ENCODE peak calls at places on chromosomes 16 and 17, in seven cellular contexts. One of them, this sample, is unnamed.

GRCh38 chr17:45914036-45914717 is 19.8 kb downstream of the MAPT start:
- DNase-seq in HL-60: no peak
- DNase-seq in left ventricle myocardium inferior: no peak
- DNase-seq in endothelial cell of umbilical vein: no peak
- DNase-seq in stomach: no peak
- DNase-seq in sigmoid colon: no peak
- DNase-seq in cardiac fibroblast: no peak
- DNase-seq in this sample: no peak

GRCh38 chr16:28528463-28528867 is 10.3 kb downstream of the NUPR1 start:
- DNase-seq in left ventricle myocardium inferior: no peak
- DNase-seq in stomach: peak
- DNase-seq in endothelial cell of umbilical vein: no peak
- DNase-seq in HL-60: no peak
- DNase-seq in sigmoid colon: no peak
- DNase-seq in cardiac fibroblast: no peak
- DNase-seq in this sample: peak

GRCh38 chr17:41367426-41368075 is 2.1 kb downstream of the KRT33B start:
- DNase-seq in HL-60: no peak
- DNase-seq in stomach: no peak
- DNase-seq in cardiac fibroblast: peak
- DNase-seq in sigmoid colon: no peak
- DNase-seq in left ventricle myocardium inferior: no peak
- DNase-seq in endothelial cell of umbilical vein: no peak
- DNase-seq in this sample: no peak

GRCh38 chr16:27365142-27366089 is 36.6 kb upstream of the IL21R start:
- DNase-seq in HL-60: no peak
- DNase-seq in left ventricle myocardium inferior: no peak
- DNase-seq in stomach: no peak
- DNase-seq in endothelial cell of umbilical vein: peak
- DNase-seq in sigmoid colon: no peak
- DNase-seq in cardiac fibroblast: peak
- DNase-seq in this sample: peak

GRCh38 chr16:35711435-35711834 is 2252.0 kb downstream of the TP53TG3F start:
- DNase-seq in sigmoid colon: no peak
- DNase-seq in HL-60: no peak
- DNase-seq in left ventricle myocardium inferior: no peak
- DNase-seq in cardiac fibroblast: no peak
- DNase-seq in stomach: no peak
- DNase-seq in endothelial cell of umbilical vein: no peak
- DNase-seq in this sample: no peak

GRCh38 chr16:80583466-80583865 is 42.7 kb downstream of the DYNLRB2 start:
- DNase-seq in cardiac fibroblast: peak
- DNase-seq in endothelial cell of umbilical vein: no peak
- DNase-seq in HL-60: no peak
- DNase-seq in left ventricle myocardium inferior: peak
- DNase-seq in stomach: no peak
- DNase-seq in sigmoid colon: no peak
- DNase-seq in this sample: no peak

GRCh38 chr17:63490321-63490720 is 13.5 kb downstream of the ACE start:
- DNase-seq in HL-60: no peak
- DNase-seq in endothelial cell of umbilical vein: no peak
- DNase-seq in left ventricle myocardium inferior: no peak
- DNase-seq in sigmoid colon: no peak
- DNase-seq in cardiac fibroblast: no peak
- DNase-seq in stomach: no peak
- DNase-seq in this sample: no peak

GRCh38 chr16:53893731-53894435 is 189.9 kb downstream of the FTO start:
- DNase-seq in stomach: no peak
- DNase-seq in sigmoid colon: no peak
- DNase-seq in left ventricle myocardium inferior: no peak
- DNase-seq in cardiac fibroblast: peak
- DNase-seq in HL-60: no peak
- DNase-seq in endothelial cell of umbilical vein: peak
- DNase-seq in this sample: no peak

GRCh38 chr17:50047488-50048126 is 8.3 kb upstream of the ITGA3 start:
- DNase-seq in sigmoid colon: no peak
- DNase-seq in HL-60: no peak
- DNase-seq in stomach: no peak
- DNase-seq in left ventricle myocardium inferior: no peak
- DNase-seq in cardiac fibroblast: peak
- DNase-seq in endothelial cell of umbilical vein: peak
- DNase-seq in this sample: no peak

GRCh38 chr17:80861892-80862291 is 129.7 kb upstream of the CHMP6 start:
- DNase-seq in left ventricle myocardium inferior: no peak
- DNase-seq in HL-60: no peak
- DNase-seq in stomach: no peak
- DNase-seq in sigmoid colon: peak
- DNase-seq in cardiac fibroblast: peak
- DNase-seq in endothelial cell of umbilical vein: no peak
- DNase-seq in this sample: no peak

GRCh38 chr16:28845173-28846079 is 722 bp downstream of the TUFM start:
- DNase-seq in stomach: peak
- DNase-seq in cardiac fibroblast: peak
- DNase-seq in endothelial cell of umbilical vein: peak
- DNase-seq in HL-60: no peak
- DNase-seq in sigmoid colon: no peak
- DNase-seq in left ventricle myocardium inferior: no peak
- DNase-seq in this sample: peak

GRCh38 chr17:48023408-48024148 is 14.0 kb downstream of the COPZ2 start:
- DNase-seq in stomach: peak
- DNase-seq in left ventricle myocardium inferior: peak
- DNase-seq in endothelial cell of umbilical vein: peak
- DNase-seq in cardiac fibroblast: peak
- DNase-seq in HL-60: no peak
- DNase-seq in sigmoid colon: peak
- DNase-seq in this sample: peak

GRCh38 chr17:48025040-48025903 is 12.3 kb downstream of the COPZ2 start:
- DNase-seq in HL-60: peak
- DNase-seq in endothelial cell of umbilical vein: peak
- DNase-seq in left ventricle myocardium inferior: peak
- DNase-seq in sigmoid colon: peak
- DNase-seq in cardiac fibroblast: peak
- DNase-seq in stomach: peak
- DNase-seq in this sample: peak

GRCh38 chr17:48024149-48025039 is 13.2 kb downstream of the COPZ2 start:
- DNase-seq in stomach: peak
- DNase-seq in left ventricle myocardium inferior: peak
- DNase-seq in endothelial cell of umbilical vein: no peak
- DNase-seq in HL-60: no peak
- DNase-seq in cardiac fibroblast: peak
- DNase-seq in sigmoid colon: peak
- DNase-seq in this sample: peak

GRCh38 chr17:48021964-48022363 is 15.6 kb downstream of the COPZ2 start:
- DNase-seq in cardiac fibroblast: no peak
- DNase-seq in sigmoid colon: no peak
- DNase-seq in endothelial cell of umbilical vein: no peak
- DNase-seq in HL-60: no peak
- DNase-seq in stomach: no peak
- DNase-seq in left ventricle myocardium inferior: no peak
- DNase-seq in this sample: no peak

DNA sequence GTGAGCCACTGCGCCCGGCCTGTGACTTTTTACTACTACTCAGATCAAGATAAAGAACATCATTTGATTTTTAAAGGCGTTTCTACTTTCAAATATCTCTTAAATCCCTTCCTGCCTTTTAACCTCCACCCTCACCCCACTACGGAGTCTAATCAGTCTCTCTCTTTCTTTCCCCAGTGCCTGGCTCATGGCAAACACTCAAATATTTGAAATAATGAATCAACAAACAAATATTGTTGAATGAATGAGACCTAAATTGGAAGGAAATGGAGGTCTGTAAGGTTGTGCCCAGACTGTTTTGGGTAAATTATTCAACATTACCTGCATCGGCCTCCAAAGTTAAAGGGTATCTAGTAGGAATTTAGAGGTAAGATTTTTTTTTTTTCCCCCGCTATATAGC is 14.7 kb downstream of the COPZ2 start:
- DNase-seq in endothelial cell of umbilical vein: no peak
- DNase-seq in cardiac fibroblast: no peak
- DNase-seq in left ventricle myocardium inferior: no peak
- DNase-seq in sigmoid colon: no peak
- DNase-seq in HL-60: no peak
- DNase-seq in stomach: no peak
- DNase-seq in this sample: no peak
- H3K4me3 ChIP-seq in endothelial cell of umbilical vein: no peak
- H3K4me3 ChIP-seq in cardiac fibroblast: no peak
- H3K4me3 ChIP-seq in left ventricle myocardium inferior: peak
- H3K4me3 ChIP-seq in sigmoid colon: peak
- H3K4me3 ChIP-seq in HL-60: no peak
- H3K4me3 ChIP-seq in stomach: peak
- H3K4me3 ChIP-seq in this sample: no peak

GRCh38 chr16:11413907-11414595 is 68.8 kb downstream of the RMI2 start:
- DNase-seq in endothelial cell of umbilical vein: no peak
- DNase-seq in stomach: no peak
- DNase-seq in cardiac fibroblast: no peak
- DNase-seq in left ventricle myocardium inferior: no peak
- DNase-seq in sigmoid colon: no peak
- DNase-seq in HL-60: no peak
- DNase-seq in this sample: no peak
- H3K4me3 ChIP-seq in endothelial cell of umbilical vein: no peak
- H3K4me3 ChIP-seq in stomach: no peak
- H3K4me3 ChIP-seq in cardiac fibroblast: no peak
- H3K4me3 ChIP-seq in left ventricle myocardium inferior: no peak
- H3K4me3 ChIP-seq in sigmoid colon: no peak
- H3K4me3 ChIP-seq in HL-60: no peak
- H3K4me3 ChIP-seq in this sample: no peak

GRCh38 chr16:74775255-74775654 is 635 bp upstream of the FA2H start:
- DNase-seq in HL-60: no peak
- DNase-seq in sigmoid colon: no peak
- DNase-seq in cardiac fibroblast: no peak
- DNase-seq in stomach: no peak
- DNase-seq in endothelial cell of umbilical vein: no peak
- DNase-seq in left ventricle myocardium inferior: no peak
- DNase-seq in this sample: no peak
- H3K4me3 ChIP-seq in HL-60: no peak
- H3K4me3 ChIP-seq in sigmoid colon: peak
- H3K4me3 ChIP-seq in cardiac fibroblast: no peak
- H3K4me3 ChIP-seq in stomach: peak
- H3K4me3 ChIP-seq in endothelial cell of umbilical vein: no peak
- H3K4me3 ChIP-seq in left ventricle myocardium inferior: peak
- H3K4me3 ChIP-seq in this sample: no peak

GRCh38 chr17:40320771-40321501 is 12.0 kb downstream of the RARA start:
- DNase-seq in endothelial cell of umbilical vein: no peak
- DNase-seq in stomach: no peak
- DNase-seq in HL-60: no peak
- DNase-seq in left ventricle myocardium inferior: peak
- DNase-seq in sigmoid colon: peak
- DNase-seq in cardiac fibroblast: no peak
- DNase-seq in this sample: no peak
- H3K4me3 ChIP-seq in endothelial cell of umbilical vein: no peak
- H3K4me3 ChIP-seq in stomach: peak
- H3K4me3 ChIP-seq in HL-60: peak
- H3K4me3 ChIP-seq in left ventricle myocardium inferior: peak
- H3K4me3 ChIP-seq in sigmoid colon: peak
- H3K4me3 ChIP-seq in cardiac fibroblast: peak
- H3K4me3 ChIP-seq in this sample: no peak

GRCh38 chr17:44345497-44346026 is 460 bp downstream of the GRN start:
- DNase-seq in sigmoid colon: no peak
- DNase-seq in left ventricle myocardium inferior: no peak
- DNase-seq in HL-60: peak
- DNase-seq in cardiac fibroblast: peak
- DNase-seq in stomach: peak
- DNase-seq in endothelial cell of umbilical vein: peak
- DNase-seq in this sample: peak
- H3K4me3 ChIP-seq in sigmoid colon: peak
- H3K4me3 ChIP-seq in left ventricle myocardium inferior: peak
- H3K4me3 ChIP-seq in HL-60: peak
- H3K4me3 ChIP-seq in cardiac fibroblast: peak
- H3K4me3 ChIP-seq in stomach: peak
- H3K4me3 ChIP-seq in endothelial cell of umbilical vein: peak
- H3K4me3 ChIP-seq in this sample: peak

GRCh38 chr17:66541461-66542182 is 239.2 kb downstream of the PRKCA start:
- DNase-seq in endothelial cell of umbilical vein: no peak
- DNase-seq in sigmoid colon: no peak
- DNase-seq in cardiac fibroblast: peak
- DNase-seq in HL-60: no peak
- DNase-seq in stomach: no peak
- DNase-seq in left ventricle myocardium inferior: no peak
- DNase-seq in this sample: no peak

GRCh38 chr17:66537518-66537917 is 235.1 kb downstream of the PRKCA start:
- DNase-seq in stomach: no peak
- DNase-seq in endothelial cell of umbilical vein: no peak
- DNase-seq in sigmoid colon: no peak
- DNase-seq in left ventricle myocardium inferior: no peak
- DNase-seq in cardiac fibroblast: no peak
- DNase-seq in HL-60: no peak
- DNase-seq in this sample: no peak

GRCh38 chr17:66542183-66542966 is 240.0 kb downstream of the PRKCA start:
- DNase-seq in stomach: no peak
- DNase-seq in cardiac fibroblast: peak
- DNase-seq in left ventricle myocardium inferior: no peak
- DNase-seq in sigmoid colon: no peak
- DNase-seq in HL-60: no peak
- DNase-seq in endothelial cell of umbilical vein: no peak
- DNase-seq in this sample: no peak

GRCh38 chr17:66538776-66539175 is 236.4 kb downstream of the PRKCA start:
- DNase-seq in HL-60: no peak
- DNase-seq in sigmoid colon: no peak
- DNase-seq in endothelial cell of umbilical vein: no peak
- DNase-seq in left ventricle myocardium inferior: no peak
- DNase-seq in cardiac fibroblast: no peak
- DNase-seq in stomach: no peak
- DNase-seq in this sample: no peak

GRCh38 chr17:66540131-66540781 is 237.8 kb downstream of the PRKCA start:
- DNase-seq in endothelial cell of umbilical vein: no peak
- DNase-seq in sigmoid colon: peak
- DNase-seq in HL-60: no peak
- DNase-seq in cardiac fibroblast: peak
- DNase-seq in left ventricle myocardium inferior: peak
- DNase-seq in stomach: no peak
- DNase-seq in this sample: no peak
- H3K4me3 ChIP-seq in endothelial cell of umbilical vein: no peak
- H3K4me3 ChIP-seq in sigmoid colon: no peak
- H3K4me3 ChIP-seq in HL-60: no peak
- H3K4me3 ChIP-seq in cardiac fibroblast: peak
- H3K4me3 ChIP-seq in left ventricle myocardium inferior: no peak
- H3K4me3 ChIP-seq in stomach: no peak
- H3K4me3 ChIP-seq in this sample: no peak

DNA sequence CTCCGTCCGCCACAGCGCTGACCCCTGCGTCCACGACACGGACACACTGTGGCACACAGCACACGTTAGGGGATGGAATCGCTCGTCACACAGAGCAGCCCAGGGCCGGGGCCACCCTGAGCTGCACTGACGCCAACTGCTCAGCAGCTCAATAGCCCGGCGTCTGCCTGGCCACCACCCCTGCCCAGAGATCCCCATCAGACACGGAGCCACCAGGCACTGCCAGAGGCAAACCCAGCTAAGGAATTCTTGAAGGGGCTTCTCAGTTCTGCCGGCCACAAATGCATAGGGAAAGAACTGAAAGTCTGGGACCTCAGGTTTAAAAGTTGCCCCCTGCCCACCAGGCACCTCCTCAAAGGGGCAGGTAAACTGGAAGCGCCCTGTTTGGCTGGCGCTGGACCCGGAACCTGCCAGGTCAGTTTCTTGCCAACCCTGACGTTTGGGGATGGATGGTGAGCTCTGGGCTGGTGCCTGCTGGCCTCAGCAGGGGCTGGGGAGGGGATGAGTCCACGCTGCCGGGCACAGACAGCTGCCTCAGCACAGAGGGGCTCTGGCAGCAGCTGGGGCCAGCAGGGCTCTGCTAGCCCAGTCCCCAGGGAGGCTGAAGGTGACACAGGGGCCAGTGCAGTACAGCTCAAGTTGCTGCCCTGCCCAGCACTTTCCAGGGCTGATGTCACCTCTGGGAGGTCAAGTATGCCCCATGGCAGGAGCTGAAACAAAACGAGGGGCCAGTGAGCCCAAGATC is 33.2 kb downstream of the TIMM22 start:
- DNase-seq in cardiac fibroblast: no peak
- DNase-seq in HL-60: no peak
- DNase-seq in left ventricle myocardium inferior: no peak
- DNase-seq in sigmoid colon: no peak
- DNase-seq in stomach: no peak
- DNase-seq in endothelial cell of umbilical vein: no peak
- DNase-seq in this sample: no peak
- H3K4me3 ChIP-seq in cardiac fibroblast: no peak
- H3K4me3 ChIP-seq in HL-60: no peak
- H3K4me3 ChIP-seq in left ventricle myocardium inferior: peak
- H3K4me3 ChIP-seq in sigmoid colon: peak
- H3K4me3 ChIP-seq in stomach: peak
- H3K4me3 ChIP-seq in endothelial cell of umbilical vein: no peak
- H3K4me3 ChIP-seq in this sample: no peak

This sample was measured in body of pancreas.